ENCODE peak calls at places on chromosomes 13 and 19, in five cellular contexts. O is aorta, X is T-helper 1 cell, Z is SK-MEL-5, M is hippocampal formation. D is an unnamed sample.
A peak's percentile ranks its signal among the peaks of the same experiment; 100 is the strongest.

GRCh38 chr13:20565120-20565736 is 1.7 kb upstream of the IFT88 start:
- DNase-seq in X (no peak), O (no peak), Z (no peak), M (no peak), D (no peak)

GRCh38 chr13:76943646-76944045 is 4.7 kb upstream of the ACOD1 start:
- DNase-seq in X (no peak), M (no peak), O (no peak), Z (no peak), D (no peak)

GRCh38 chr19:34220472-34221063 is 33.8 kb upstream of the GARRE1 start:
- DNase-seq in Z (peak; percentile 79), X (peak; percentile 37), O (peak; percentile 68), M (peak; percentile 30), D (peak; percentile 48)

GRCh38 chr19:14441041-14441938 is 8.2 kb downstream of the PKN1 start:
- DNase-seq in X (no peak), M (no peak), Z (no peak), O (no peak), D (no peak)

GRCh38 chr19:10694706-10695105 is 6.5 kb upstream of the QTRT1 start:
- DNase-seq in X (no peak), Z (no peak), M (no peak), O (no peak), D (no peak)

GRCh38 chr19:45152504-45153338 is 8.1 kb downstream of the NKPD1 start:
- DNase-seq in X (no peak), M (no peak), Z (no peak), O (no peak), D (peak; percentile 22)

GRCh38 chr19:609001-609340 is 19.3 kb downstream of the HCN2 start:
- DNase-seq in M (peak; percentile 78), Z (peak; percentile 59), O (peak; percentile 82), X (no peak), D (no peak)

GRCh38 chr19:30074741-30075460 is 132.9 kb downstream of the URI1 start:
- DNase-seq in Z (no peak), O (no peak), M (no peak), X (no peak), D (no peak)

GRCh38 chr13:109698779-109699178 is 87.6 kb downstream of the IRS2 start:
- DNase-seq in M (no peak), X (no peak), O (no peak), Z (no peak), D (no peak)

GRCh38 chr19:55336101-55336500 is 3.6 kb upstream of the KMT5C start:
- DNase-seq in M (no peak), X (no peak), Z (no peak), O (no peak), D (no peak)

GRCh38 chr19:7908742-7909461 is 5.2 kb downstream of the MAP2K7 start:
- DNase-seq in O (peak; percentile 48), Z (no peak), X (no peak), M (no peak), D (no peak)

GRCh38 chr19:11658954-11659353 is 61.7 kb downstream of the ZNF627 start:
- DNase-seq in X (no peak), O (no peak), Z (no peak), M (no peak), D (no peak)

GRCh38 chr19:7663711-7664110 is 5.1 kb upstream of the RETN start:
- DNase-seq in M (no peak), X (no peak), Z (no peak), O (no peak), D (no peak)

GRCh38 chr19:43738780-43739211 is 16.0 kb downstream of the SMG9 start:
- DNase-seq in O (no peak), M (no peak), Z (peak; percentile 52), X (no peak), D (no peak)

GRCh38 chr13:49998714-49999624 is 2.1 kb downstream of the TRIM13 start:
- DNase-seq in Z (no peak), X (no peak), M (no peak), O (no peak), D (no peak)

GRCh38 chr19:36417752-36418286 is 625 bp downstream of the ZFP82 start:
- DNase-seq in Z (no peak), O (peak; percentile 41), X (no peak), M (no peak), D (no peak)

GRCh38 chr13:71852082-71852481 is 14.9 kb downstream of the DACH1 start:
- DNase-seq in O (no peak), X (no peak), Z (no peak), M (no peak), D (no peak)

GRCh38 chr13:99721606-99722384 is 220.5 kb downstream of the TM9SF2 start:
- DNase-seq in Z (no peak), O (no peak), M (no peak), X (no peak), D (no peak)

GRCh38 chr19:347946-348861 is 3.6 kb upstream of the MIER2 start:
- DNase-seq in Z (no peak), O (peak; percentile 44), M (no peak), X (no peak), D (no peak)

GRCh38 chr13:50650936-50651638 is 192.4 kb downstream of the DLEU7 start:
- DNase-seq in Z (peak; percentile 39), X (no peak), M (no peak), O (no peak), D (no peak)

GRCh38 chr13:36456577-36456976 is 24.3 kb downstream of the CCNA1 start:
- DNase-seq in Z (peak; percentile 6), M (no peak), O (no peak), X (no peak), D (no peak)

GRCh38 chr19:38899447-38900219 is at the start of the genes NFKBIB and SIRT2:
- DNase-seq in O (peak; percentile 100), Z (peak; percentile 99), X (peak; percentile 100), M (peak; percentile 100), D (peak; percentile 97)

GRCh38 chr19:49846408-49846807 is 4.6 kb upstream of the PTOV1 start:
- DNase-seq in O (no peak), M (no peak), Z (no peak), X (no peak), D (no peak)

GRCh38 chr13:23995283-23996073 is 98.2 kb upstream of the C1QTNF9B start:
- DNase-seq in X (no peak), O (no peak), Z (no peak), M (no peak), D (no peak)

GRCh38 chr19:52336976-52337375 is 933 bp downstream of the ZNF610 start:
- DNase-seq in X (no peak), Z (no peak), O (no peak), M (no peak), D (no peak)

GRCh38 chr13:40318366-40318765 is 348.1 kb downstream of the FOXO1 start:
- DNase-seq in M (no peak), Z (no peak), X (no peak), O (peak; percentile 53), D (no peak)

GRCh38 chr19:33552928-33553279 is 31.3 kb upstream of the PEPD start:
- DNase-seq in M (no peak), O (peak; percentile 37), Z (no peak), X (no peak), D (no peak)

GRCh38 chr13:64482373-64482772 is 2747.8 kb downstream of the PCDH9 start:
- DNase-seq in Z (no peak), M (no peak), X (no peak), O (no peak), D (no peak)

GRCh38 chr19:17394891-17395415 is 957 bp upstream of the CCDC194 start:
- DNase-seq in Z (peak; percentile 78), O (peak; percentile 81), X (peak; percentile 31), M (no peak), D (peak; percentile 51)